ENCODE peak calls at places on chromosomes 1 and 21, in five cellular contexts. F is A172; G is CD8-positive, alpha-beta T cell; J is ACHN; A is mesendoderm. C is an unnamed sample.

GRCh38 chr1:1282998-1283397 is 2.8 kb downstream of the SCNN1D start:
- DNase-seq in J (no peak), F (peak), A (no peak), G (no peak), C (no peak)

GRCh38 chr21:45088729-45089128 is 14.3 kb downstream of the ADARB1 start:
- DNase-seq in G (no peak), A (no peak), J (no peak), F (no peak), C (no peak)

GRCh38 chr1:26278835-26279597 is 870 bp upstream of the SH3BGRL3 start:
- DNase-seq in J (peak), G (no peak), F (peak), A (no peak), C (no peak)

GRCh38 chr21:41075668-41076463 is 92.1 kb upstream of the BACE2 start:
- DNase-seq in G (no peak), A (no peak), F (no peak), J (no peak), C (no peak)

GRCh38 chr1:187696092-187696491 is 867.3 kb downstream of the PLA2G4A start:
- DNase-seq in F (peak), G (no peak), A (no peak), J (no peak), C (no peak)

GRCh38 chr21:38351176-38351959 is 94.6 kb downstream of the KCNJ15 start:
- DNase-seq in F (no peak), G (no peak), J (no peak), A (peak), C (no peak)

GRCh38 chr1:28898267-28898955 is 16.0 kb upstream of the EPB41 start:
- DNase-seq in F (no peak), A (no peak), J (no peak), G (no peak), C (no peak)

GRCh38 chr1:11502516-11502915 is 23.6 kb downstream of the DISP3 start:
- DNase-seq in G (no peak), J (no peak), A (no peak), F (no peak), C (no peak)

GRCh38 chr1:163295949-163296348 is 25.8 kb upstream of the NUF2 start:
- DNase-seq in G (no peak), F (no peak), A (no peak), J (no peak), C (no peak)

GRCh38 chr21:17925000-17925610 is 105.9 kb upstream of the C21orf91 start:
- DNase-seq in A (peak), J (peak), F (peak), G (peak), C (peak)

GRCh38 chr1:190453550-190453949 is 24.1 kb downstream of the BRINP3 start:
- DNase-seq in G (no peak), A (no peak), F (peak), J (peak), C (no peak)

GRCh38 chr1:52667984-52668383 is 30.2 kb downstream of the COA7 start:
- DNase-seq in F (no peak), G (no peak), A (no peak), J (no peak), C (no peak)

GRCh38 chr1:207830788-207831187 is 78.9 kb downstream of the CD46 start:
- DNase-seq in J (no peak), G (no peak), F (no peak), A (no peak), C (no peak)

GRCh38 chr1:30907641-30908445 is 715 bp downstream of the SDC3 start:
- DNase-seq in A (no peak), F (no peak), G (no peak), J (no peak), C (no peak)

GRCh38 chr1:184260382-184260781 is 126.4 kb upstream of the C1orf21 start:
- DNase-seq in A (no peak), J (peak), F (peak), G (no peak), C (no peak)

GRCh38 chr1:227774721-227775665 is 39.8 kb downstream of the SNAP47 start:
- DNase-seq in J (no peak), G (no peak), F (peak), A (no peak), C (no peak)

GRCh38 chr1:160607051-160608032 is 28.0 kb upstream of the CD84 start:
- DNase-seq in G (peak), J (peak), F (peak), A (peak), C (peak)

GRCh38 chr1:204844326-204844725 is 26.3 kb upstream of the NFASC start:
- DNase-seq in A (no peak), G (no peak), J (no peak), F (no peak), C (no peak)

GRCh38 chr1:5983361-5984103 is 8.7 kb downstream of the NPHP4 start:
- DNase-seq in J (peak), F (peak), A (no peak), G (no peak), C (no peak)

GRCh38 chr1:172041689-172042088 is 200.4 kb downstream of the DNM3 start:
- DNase-seq in F (peak), J (peak), G (no peak), A (no peak), C (no peak)

GRCh38 chr1:15153842-15154479 is 414 bp downstream of the TMEM51 start:
- DNase-seq in A (peak), F (no peak), J (peak), G (no peak), C (no peak)